ENCODE peak calls at places on chromosomes 1 and 21, in nine cellular contexts. W is T-helper 2 cell, T is left colon, X is B cell, H is M059J, R is NCI-H460, A is NCI-H1105 treated with DMSO at 0.1 percent for 48 hours, Q is mucosa of gallbladder, Y is amygdala. F is an unnamed sample.

GRCh38 chr1:16048573-16049189 is 5.1 kb downstream of the CLCNKB start:
- DNase-seq in Q (no peak), A (peak), Y (no peak), H (peak), W (peak), R (no peak), X (peak), T (peak), F (no peak)

GRCh38 chr1:230825061-230825803 is 43.1 kb downstream of the C1orf198 start:
- DNase-seq in X (no peak), H (peak), R (peak), W (no peak), Y (no peak), Q (peak), A (no peak), T (no peak), F (no peak)

GRCh38 chr1:178489399-178489798 is 7.4 kb downstream of the CLEC20A start:
- DNase-seq in H (no peak), T (no peak), Q (no peak), Y (no peak), A (no peak), W (no peak), X (no peak), R (no peak), F (no peak)

GRCh38 chr1:121417289-121417955 is 232.6 kb downstream of the SRGAP2C start:
- DNase-seq in Y (no peak), X (no peak), T (no peak), H (no peak), A (no peak), Q (no peak), W (no peak), R (no peak), F (no peak)

GRCh38 chr1:50968884-50969610 is 998 bp upstream of the CDKN2C start:
- DNase-seq in W (peak), H (no peak), A (peak), T (peak), Q (peak), X (peak), R (no peak), Y (no peak), F (no peak)

GRCh38 chr1:90211101-90211500 is 216.2 kb downstream of the ZNF326 start:
- DNase-seq in A (no peak), Y (no peak), X (no peak), W (no peak), T (no peak), H (no peak), R (no peak), Q (no peak), F (no peak)

GRCh38 chr1:145961425-145962156 is 2.8 kb downstream of the ANKRD34A start:
- DNase-seq in Q (no peak), W (peak), Y (no peak), T (peak), R (no peak), A (peak), H (peak), X (peak), F (peak)

GRCh38 chr1:164588388-164589341 is 29.7 kb downstream of the PBX1 start:
- DNase-seq in Q (peak), W (no peak), R (no peak), Y (no peak), A (peak), T (peak), H (peak), X (no peak), F (peak)

GRCh38 chr1:198465201-198466144 is 75.0 kb downstream of the ATP6V1G3 start:
- DNase-seq in R (peak), Q (no peak), X (peak), A (peak), Y (no peak), W (peak), T (no peak), H (peak), F (no peak)

GRCh38 chr1:222329493-222330045 is 218.3 kb downstream of the HHIPL2 start:
- DNase-seq in Y (no peak), X (no peak), R (no peak), W (no peak), Q (no peak), H (no peak), A (no peak), T (no peak), F (no peak)

GRCh38 chr1:119987112-119987511 is 82.3 kb downstream of the NOTCH2 start:
- DNase-seq in W (no peak), T (no peak), Q (no peak), H (peak), R (no peak), Y (no peak), X (no peak), A (no peak), F (no peak)

GRCh38 chr1:165371588-165372235 is 15.2 kb upstream of the LMX1A start:
- DNase-seq in A (no peak), T (no peak), R (no peak), Q (no peak), H (no peak), X (no peak), Y (no peak), W (no peak), F (no peak)

GRCh38 chr1:159936284-159936904 is 9.0 kb downstream of the IGSF9 start:
- DNase-seq in A (peak), Y (no peak), W (peak), T (peak), Q (peak), X (peak), H (peak), R (peak), F (no peak)

GRCh38 chr1:98102369-98103030 is 181.7 kb upstream of the DPYD start:
- DNase-seq in A (no peak), Y (no peak), Q (no peak), X (no peak), H (peak), T (no peak), W (no peak), R (no peak), F (no peak)

GRCh38 chr1:31441970-31442647 is 29.1 kb downstream of the SERINC2 start:
- DNase-seq in X (no peak), T (no peak), A (no peak), Y (no peak), H (no peak), Q (no peak), W (no peak), R (no peak), F (no peak)

GRCh38 chr1:230120289-230120948 is 53.4 kb downstream of the GALNT2 start:
- DNase-seq in X (no peak), A (no peak), T (no peak), R (no peak), H (no peak), Y (no peak), Q (no peak), W (no peak), F (no peak)

GRCh38 chr1:40595623-40596022 is 64.2 kb downstream of the ZNF684 start:
- DNase-seq in R (no peak), T (no peak), H (no peak), Y (no peak), X (no peak), A (no peak), Q (no peak), W (no peak), F (no peak)

GRCh38 chr1:15261155-15262002 is 14.4 kb downstream of the FHAD1 start:
- DNase-seq in A (no peak), Q (peak), X (no peak), Y (no peak), W (no peak), R (peak), H (no peak), T (peak), F (no peak)

GRCh38 chr21:39182016-39182415 is 1.2 kb downstream of the PSMG1 start:
- DNase-seq in Q (no peak), W (no peak), X (no peak), R (no peak), Y (no peak), H (no peak), T (no peak), A (no peak), F (no peak)

GRCh38 chr1:8022395-8023286 is 3.5 kb downstream of the ERRFI1 start:
- DNase-seq in T (no peak), W (no peak), X (no peak), Y (no peak), H (no peak), A (no peak), R (no peak), Q (no peak), F (no peak)

GRCh38 chr21:34807146-34807880 is 138.5 kb downstream of the CLIC6 start:
- DNase-seq in X (no peak), W (peak), A (no peak), H (peak), Q (no peak), T (no peak), Y (no peak), R (peak), F (no peak)

GRCh38 chr1:16073490-16074104 is at the start of gene FAM131C:
- DNase-seq in X (peak), H (peak), A (peak), Q (no peak), Y (no peak), T (no peak), R (no peak), W (peak), F (peak)

GRCh38 chr1:220874201-220874655 is 5.0 kb upstream of the HLX start:
- DNase-seq in X (peak), H (peak), W (no peak), Y (no peak), R (peak), Q (peak), A (peak), T (no peak), F (peak)

GRCh38 chr21:28642891-28643290 is 349.8 kb downstream of the LTN1 start:
- DNase-seq in Q (no peak), W (no peak), R (no peak), A (no peak), Y (no peak), H (no peak), X (no peak), T (no peak), F (no peak)

GRCh38 chr1:1162597-1163537 is 10.8 kb upstream of the TTLL10 start:
- DNase-seq in X (no peak), R (no peak), A (peak), Q (peak), Y (no peak), H (no peak), T (peak), W (no peak), F (no peak)